ENCODE peak calls at places on chromosomes 13 and 19, in eight cellular contexts. One of them, this sample, is unnamed.

GRCh38 chr13:106520205-106521004 is 15.1 kb downstream of the EFNB2 start:
- DNase-seq in GM13976: no peak
- DNase-seq in AG10803: peak
- DNase-seq in ovary: no peak
- DNase-seq in hepatocyte: no peak
- DNase-seq in fibroblast of the aortic adventitia: peak
- DNase-seq in nephron progenitor cell: no peak
- DNase-seq in A673: no peak
- DNase-seq in this sample: peak

GRCh38 chr13:25085125-25085742 is 10.7 kb upstream of the PABPC3 start:
- DNase-seq in fibroblast of the aortic adventitia: peak
- DNase-seq in hepatocyte: peak
- DNase-seq in nephron progenitor cell: peak
- DNase-seq in ovary: no peak
- DNase-seq in GM13976: peak
- DNase-seq in A673: peak
- DNase-seq in AG10803: peak
- DNase-seq in this sample: peak

GRCh38 chr13:97493471-97493870 is 59.5 kb downstream of the RAP2A start:
- DNase-seq in hepatocyte: no peak
- DNase-seq in fibroblast of the aortic adventitia: no peak
- DNase-seq in A673: no peak
- DNase-seq in GM13976: no peak
- DNase-seq in AG10803: no peak
- DNase-seq in nephron progenitor cell: no peak
- DNase-seq in ovary: no peak
- DNase-seq in this sample: no peak

GRCh38 chr13:60758637-60759036 is 361.6 kb downstream of the TDRD3 start:
- DNase-seq in A673: no peak
- DNase-seq in fibroblast of the aortic adventitia: no peak
- DNase-seq in hepatocyte: no peak
- DNase-seq in AG10803: no peak
- DNase-seq in ovary: no peak
- DNase-seq in GM13976: no peak
- DNase-seq in nephron progenitor cell: no peak
- DNase-seq in this sample: no peak

GRCh38 chr19:44848036-44848804 is 2.1 kb downstream of the NECTIN2 start:
- DNase-seq in GM13976: no peak
- DNase-seq in fibroblast of the aortic adventitia: peak
- DNase-seq in A673: peak
- DNase-seq in nephron progenitor cell: peak
- DNase-seq in AG10803: peak
- DNase-seq in ovary: peak
- DNase-seq in hepatocyte: peak
- DNase-seq in this sample: peak

GRCh38 chr19:43461303-43461702 is 4.1 kb downstream of the LYPD3 start:
- DNase-seq in hepatocyte: no peak
- DNase-seq in A673: no peak
- DNase-seq in GM13976: no peak
- DNase-seq in nephron progenitor cell: no peak
- DNase-seq in fibroblast of the aortic adventitia: no peak
- DNase-seq in ovary: no peak
- DNase-seq in AG10803: no peak
- DNase-seq in this sample: no peak

GRCh38 chr13:77521194-77521593 is 14.3 kb upstream of the SCEL start:
- DNase-seq in A673: no peak
- DNase-seq in ovary: no peak
- DNase-seq in fibroblast of the aortic adventitia: peak
- DNase-seq in AG10803: no peak
- DNase-seq in nephron progenitor cell: no peak
- DNase-seq in GM13976: no peak
- DNase-seq in hepatocyte: no peak
- DNase-seq in this sample: no peak

GRCh38 chr19:12652219-12652618 is 14.3 kb downstream of the MAN2B1 start:
- DNase-seq in nephron progenitor cell: no peak
- DNase-seq in AG10803: no peak
- DNase-seq in fibroblast of the aortic adventitia: no peak
- DNase-seq in hepatocyte: no peak
- DNase-seq in A673: no peak
- DNase-seq in GM13976: no peak
- DNase-seq in ovary: no peak
- DNase-seq in this sample: no peak

GRCh38 chr19:42246143-42246868 is 3.9 kb upstream of the GSK3A start:
- DNase-seq in A673: peak
- DNase-seq in ovary: peak
- DNase-seq in nephron progenitor cell: peak
- DNase-seq in fibroblast of the aortic adventitia: peak
- DNase-seq in hepatocyte: peak
- DNase-seq in AG10803: peak
- DNase-seq in GM13976: no peak
- DNase-seq in this sample: peak

GRCh38 chr13:92537485-92537884 is 689.1 kb upstream of the GPC6 start:
- DNase-seq in fibroblast of the aortic adventitia: no peak
- DNase-seq in ovary: no peak
- DNase-seq in GM13976: no peak
- DNase-seq in A673: no peak
- DNase-seq in AG10803: no peak
- DNase-seq in nephron progenitor cell: no peak
- DNase-seq in hepatocyte: peak
- DNase-seq in this sample: no peak

GRCh38 chr13:59946924-59947323 is 216.8 kb downstream of the DIAPH3 start:
- DNase-seq in hepatocyte: no peak
- DNase-seq in A673: peak
- DNase-seq in fibroblast of the aortic adventitia: no peak
- DNase-seq in GM13976: no peak
- DNase-seq in AG10803: peak
- DNase-seq in ovary: no peak
- DNase-seq in nephron progenitor cell: no peak
- DNase-seq in this sample: no peak

GRCh38 chr13:70253834-70254233 is 145.6 kb upstream of the KLHL1 start:
- DNase-seq in GM13976: no peak
- DNase-seq in fibroblast of the aortic adventitia: no peak
- DNase-seq in nephron progenitor cell: no peak
- DNase-seq in AG10803: no peak
- DNase-seq in hepatocyte: no peak
- DNase-seq in ovary: no peak
- DNase-seq in A673: peak
- DNase-seq in this sample: no peak

GRCh38 chr19:33505823-33506222 is 15.8 kb downstream of the PEPD start:
- DNase-seq in A673: no peak
- DNase-seq in AG10803: no peak
- DNase-seq in nephron progenitor cell: no peak
- DNase-seq in ovary: no peak
- DNase-seq in fibroblast of the aortic adventitia: no peak
- DNase-seq in GM13976: no peak
- DNase-seq in hepatocyte: no peak
- DNase-seq in this sample: no peak

GRCh38 chr13:30559274-30559673 is 58.4 kb upstream of the USPL1 start:
- DNase-seq in GM13976: no peak
- DNase-seq in AG10803: no peak
- DNase-seq in nephron progenitor cell: no peak
- DNase-seq in ovary: no peak
- DNase-seq in fibroblast of the aortic adventitia: no peak
- DNase-seq in A673: no peak
- DNase-seq in hepatocyte: no peak
- DNase-seq in this sample: no peak

GRCh38 chr13:66532146-66532545 is 698.0 kb downstream of the PCDH9 start:
- DNase-seq in GM13976: no peak
- DNase-seq in fibroblast of the aortic adventitia: peak
- DNase-seq in nephron progenitor cell: no peak
- DNase-seq in AG10803: peak
- DNase-seq in A673: no peak
- DNase-seq in hepatocyte: no peak
- DNase-seq in ovary: no peak
- DNase-seq in this sample: no peak

GRCh38 chr13:66803759-66804456 is 426.2 kb downstream of the PCDH9 start:
- DNase-seq in fibroblast of the aortic adventitia: no peak
- DNase-seq in GM13976: no peak
- DNase-seq in A673: no peak
- DNase-seq in hepatocyte: no peak
- DNase-seq in ovary: no peak
- DNase-seq in AG10803: no peak
- DNase-seq in nephron progenitor cell: no peak
- DNase-seq in this sample: no peak

GRCh38 chr13:27599845-27600553 is 20.3 kb downstream of the LNX2 start:
- DNase-seq in A673: peak
- DNase-seq in fibroblast of the aortic adventitia: peak
- DNase-seq in GM13976: no peak
- DNase-seq in AG10803: peak
- DNase-seq in hepatocyte: peak
- DNase-seq in ovary: no peak
- DNase-seq in nephron progenitor cell: no peak
- DNase-seq in this sample: no peak

GRCh38 chr19:49861541-49862410 is 5.6 kb downstream of the PNKP start:
- DNase-seq in A673: no peak
- DNase-seq in GM13976: no peak
- DNase-seq in AG10803: no peak
- DNase-seq in ovary: peak
- DNase-seq in fibroblast of the aortic adventitia: no peak
- DNase-seq in nephron progenitor cell: no peak
- DNase-seq in hepatocyte: no peak
- DNase-seq in this sample: no peak

GRCh38 chr13:31638577-31638976 is 100.7 kb upstream of the RXFP2 start:
- DNase-seq in AG10803: peak
- DNase-seq in ovary: no peak
- DNase-seq in fibroblast of the aortic adventitia: peak
- DNase-seq in A673: peak
- DNase-seq in GM13976: no peak
- DNase-seq in nephron progenitor cell: no peak
- DNase-seq in hepatocyte: no peak
- DNase-seq in this sample: no peak

GRCh38 chr13:29159871-29160270 is 339.7 kb downstream of the MTUS2 start:
- DNase-seq in fibroblast of the aortic adventitia: no peak
- DNase-seq in AG10803: no peak
- DNase-seq in A673: no peak
- DNase-seq in hepatocyte: no peak
- DNase-seq in GM13976: no peak
- DNase-seq in ovary: no peak
- DNase-seq in nephron progenitor cell: no peak
- DNase-seq in this sample: no peak
- TF ChIP-seq CTCF in fibroblast of the aortic adventitia: no peak
- TF ChIP-seq CTCF in AG10803: no peak
- TF ChIP-seq CTCF in A673: no peak
- TF ChIP-seq CTCF in hepatocyte: no peak
- TF ChIP-seq CTCF in GM13976: no peak
- TF ChIP-seq CTCF in ovary: no peak
- TF ChIP-seq CTCF in nephron progenitor cell: no peak
- TF ChIP-seq CTCF in this sample: no peak

DNA sequence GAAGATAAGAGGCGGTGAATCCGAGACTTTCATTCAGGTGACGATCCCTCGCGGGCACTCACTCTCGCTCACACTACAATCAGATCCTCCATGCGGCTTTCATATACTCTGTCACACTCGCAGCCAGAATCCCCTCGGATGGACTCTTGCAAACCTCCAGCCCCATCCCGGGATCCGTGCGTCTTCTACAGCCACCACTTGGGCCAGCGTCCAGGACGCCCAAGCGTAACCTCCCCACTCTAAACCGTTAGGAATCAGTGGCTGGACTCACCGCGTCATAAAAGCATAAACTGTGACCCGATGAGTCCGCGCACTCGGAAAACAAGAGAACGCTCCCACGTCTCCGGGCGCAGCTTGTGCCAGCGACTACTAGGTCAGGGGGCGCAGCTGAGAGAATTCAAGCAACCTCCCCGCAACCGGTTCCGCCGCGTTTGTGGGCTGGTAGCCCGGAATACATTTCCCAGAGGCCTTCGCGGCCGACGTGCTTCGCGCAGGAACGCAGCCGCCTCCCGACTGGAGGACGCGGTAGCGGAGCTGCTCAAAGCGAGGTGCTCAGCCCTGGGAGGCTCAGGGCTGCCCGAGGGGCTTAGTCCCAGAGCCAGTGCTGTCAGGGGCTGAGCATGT is 27.6 kb downstream of the ZNF607 start:
- DNase-seq in AG10803: peak
- DNase-seq in A673: peak
- DNase-seq in ovary: peak
- DNase-seq in nephron progenitor cell: peak
- DNase-seq in fibroblast of the aortic adventitia: peak
- DNase-seq in GM13976: peak
- DNase-seq in hepatocyte: peak
- DNase-seq in this sample: peak
- TF ChIP-seq CTCF in AG10803: no peak
- TF ChIP-seq CTCF in A673: no peak
- TF ChIP-seq CTCF in ovary: no peak
- TF ChIP-seq CTCF in nephron progenitor cell: no peak
- TF ChIP-seq CTCF in fibroblast of the aortic adventitia: no peak
- TF ChIP-seq CTCF in GM13976: no peak
- TF ChIP-seq CTCF in hepatocyte: no peak
- TF ChIP-seq CTCF in this sample: peak

DNA sequence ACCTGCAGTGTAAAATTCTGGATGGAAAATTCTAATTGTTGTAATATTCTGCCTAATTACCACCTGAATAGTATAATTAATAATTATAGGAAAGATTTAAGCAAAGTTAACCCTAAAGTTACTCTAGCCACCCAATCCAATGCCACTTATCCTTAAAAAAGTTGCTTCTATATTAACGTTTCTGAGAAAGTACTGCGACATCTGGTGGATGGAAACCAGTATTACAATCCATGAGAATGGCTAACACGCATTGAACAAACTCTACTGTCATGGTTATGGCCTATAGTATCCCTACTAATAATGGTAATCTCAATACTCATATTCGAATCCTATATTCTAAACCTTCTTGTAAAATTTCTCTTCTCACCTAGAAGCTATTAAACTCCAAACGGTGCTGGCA is 1551.8 kb downstream of the SLITRK1 start:
- DNase-seq in AG10803: no peak
- DNase-seq in ovary: no peak
- DNase-seq in hepatocyte: no peak
- DNase-seq in fibroblast of the aortic adventitia: peak
- DNase-seq in A673: peak
- DNase-seq in nephron progenitor cell: no peak
- DNase-seq in GM13976: peak
- DNase-seq in this sample: no peak
- TF ChIP-seq CTCF in AG10803: no peak
- TF ChIP-seq CTCF in ovary: no peak
- TF ChIP-seq CTCF in hepatocyte: peak
- TF ChIP-seq CTCF in fibroblast of the aortic adventitia: peak
- TF ChIP-seq CTCF in A673: peak
- TF ChIP-seq CTCF in nephron progenitor cell: peak
- TF ChIP-seq CTCF in GM13976: peak
- TF ChIP-seq CTCF in this sample: peak

DNA sequence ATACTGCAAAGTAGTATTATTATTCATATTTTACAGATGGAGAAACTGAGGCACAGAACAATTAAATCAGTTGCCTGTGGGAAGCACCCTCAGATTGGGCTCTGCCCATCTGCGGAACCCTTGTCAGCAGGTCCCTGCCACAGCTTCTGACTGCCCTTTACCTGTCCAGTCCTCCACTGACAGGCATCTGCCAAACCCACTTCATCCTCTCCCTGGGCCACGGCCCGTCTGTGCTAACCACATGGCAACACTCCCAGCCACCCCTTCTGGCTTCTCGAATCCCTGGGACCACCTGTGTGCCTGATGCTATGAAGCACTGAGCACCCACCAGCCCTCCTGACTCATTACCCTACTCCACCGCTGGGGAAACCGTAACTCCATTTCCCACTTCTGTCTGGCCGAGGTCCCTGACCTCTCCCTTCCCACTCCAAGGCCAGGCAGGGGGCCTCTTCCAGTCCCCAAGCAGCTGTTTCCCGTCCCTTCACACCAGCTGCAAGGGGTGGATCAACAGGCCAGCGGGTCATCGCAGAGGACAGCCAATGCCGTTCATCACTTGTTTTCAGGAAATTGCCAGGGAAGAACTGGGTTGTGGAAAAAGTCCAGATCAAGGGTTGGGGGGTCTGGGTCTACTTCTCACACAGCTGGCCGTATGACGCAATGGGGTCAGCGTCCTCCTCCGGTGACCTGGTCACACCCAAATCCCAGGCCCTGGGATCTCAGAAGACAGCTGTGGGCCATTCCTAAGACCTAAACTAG is 2.5 kb downstream of the KANK3 start:
- DNase-seq in hepatocyte: no peak
- DNase-seq in A673: no peak
- DNase-seq in fibroblast of the aortic adventitia: no peak
- DNase-seq in GM13976: peak
- DNase-seq in AG10803: no peak
- DNase-seq in nephron progenitor cell: peak
- DNase-seq in ovary: no peak
- DNase-seq in this sample: peak
- TF ChIP-seq CTCF in hepatocyte: no peak
- TF ChIP-seq CTCF in A673: no peak
- TF ChIP-seq CTCF in fibroblast of the aortic adventitia: no peak
- TF ChIP-seq CTCF in GM13976: no peak
- TF ChIP-seq CTCF in AG10803: no peak
- TF ChIP-seq CTCF in nephron progenitor cell: peak
- TF ChIP-seq CTCF in ovary: no peak
- TF ChIP-seq CTCF in this sample: peak

This sample was measured in neural progenitor cell.